ENCODE peak calls at places on chromosomes 11 and 22, in seven cellular contexts. U is body of pancreas, R is A549, G is psoas muscle, D is right lobe of liver, C is tibial nerve, E is neural progenitor cell. J is an unnamed sample.

GRCh38 chr22:41920271-41920976 is 5.5 kb upstream of the SHISA8 start:
- DNase-seq in U (no peak), R (no peak), G (no peak), D (no peak), C (no peak), E (no peak), J (no peak)

GRCh38 chr11:20589796-20590195 is 9.6 kb upstream of the SLC6A5 start:
- DNase-seq in U (no peak), R (no peak), G (no peak), D (no peak), C (no peak), E (peak; percentile 53), J (peak; percentile 36)

GRCh38 chr11:32366671-32367070 is 68.7 kb downstream of the WT1 start:
- DNase-seq in U (no peak), R (no peak), G (no peak), D (no peak), C (no peak), E (no peak), J (no peak)

GRCh38 chr11:112348480-112349029 is 87.9 kb upstream of the PLET1 start:
- DNase-seq in U (no peak), R (no peak), G (no peak), D (no peak), C (no peak), E (no peak), J (no peak)

GRCh38 chr11:56089697-56090096 is 3.4 kb upstream of the OR8I2 start:
- DNase-seq in U (no peak), R (no peak), G (no peak), D (no peak), C (no peak), E (no peak), J (no peak)

GRCh38 chr22:42561856-42562255 is 8.1 kb downstream of the SERHL2 start:
- DNase-seq in U (no peak), R (no peak), G (no peak), D (no peak), C (no peak), E (no peak), J (no peak)

GRCh38 chr11:29119116-29119515 is 897.7 kb downstream of the KCNA4 start:
- DNase-seq in U (no peak), R (no peak), G (no peak), D (no peak), C (no peak), E (no peak), J (no peak)

GRCh38 chr22:21634081-21634480 is 1.5 kb downstream of the CCDC116 start:
- DNase-seq in U (no peak), R (no peak), G (no peak), D (no peak), C (no peak), E (no peak), J (no peak)

GRCh38 chr22:25282346-25282670 is 62.9 kb downstream of the CRYBB2 start:
- DNase-seq in U (no peak), R (no peak), G (no peak), D (no peak), C (no peak), E (no peak), J (peak; percentile 8)

GRCh38 chr11:66016793-66017177 is 5.0 kb downstream of the CST6 start:
- DNase-seq in U (no peak), R (no peak), G (no peak), D (no peak), C (no peak), E (no peak), J (no peak)

GRCh38 chr11:75986966-75987365 is 172.0 kb downstream of the UVRAG start:
- DNase-seq in U (no peak), R (no peak), G (no peak), D (no peak), C (no peak), E (no peak), J (no peak)

GRCh38 chr11:75982309-75982708 is 167.3 kb downstream of the UVRAG start:
- DNase-seq in U (no peak), R (no peak), G (no peak), D (no peak), C (no peak), E (peak; percentile 8), J (no peak)

GRCh38 chr11:75980031-75980430 is 165.0 kb downstream of the UVRAG start:
- DNase-seq in U (no peak), R (no peak), G (no peak), D (no peak), C (no peak), E (no peak), J (no peak)

DNA sequence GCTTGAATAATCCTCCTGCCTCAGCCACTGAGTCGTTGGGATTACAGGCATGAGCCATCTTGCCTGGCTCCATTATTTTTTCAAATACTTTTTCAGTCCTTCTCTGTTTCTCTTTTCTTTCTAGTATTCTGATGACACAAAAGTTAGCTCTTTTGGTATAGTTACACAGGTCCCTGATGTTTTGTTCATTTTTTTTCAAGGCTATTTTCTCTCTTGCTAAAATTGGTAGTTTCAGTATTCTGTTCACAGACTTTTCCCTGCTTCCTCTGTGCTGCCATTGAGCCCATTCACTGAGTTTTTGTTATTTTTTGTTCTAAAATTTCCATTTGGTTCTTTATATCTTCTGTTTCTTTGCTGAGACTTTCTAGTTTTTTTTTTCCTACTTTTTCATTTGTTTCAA is 166.5 kb downstream of the UVRAG start:
- DNase-seq in U (no peak), R (no peak), G (no peak), D (no peak), C (no peak), E (peak; percentile 21), J (no peak)
- H3K4me3 ChIP-seq in U (no peak overlapping the region), R (no peak overlapping the region), G (no peak overlapping the region), D (no peak overlapping the region), C (no peak overlapping the region), E (peak overlapping the region; percentile 72), J (no peak overlapping the region)

DNA sequence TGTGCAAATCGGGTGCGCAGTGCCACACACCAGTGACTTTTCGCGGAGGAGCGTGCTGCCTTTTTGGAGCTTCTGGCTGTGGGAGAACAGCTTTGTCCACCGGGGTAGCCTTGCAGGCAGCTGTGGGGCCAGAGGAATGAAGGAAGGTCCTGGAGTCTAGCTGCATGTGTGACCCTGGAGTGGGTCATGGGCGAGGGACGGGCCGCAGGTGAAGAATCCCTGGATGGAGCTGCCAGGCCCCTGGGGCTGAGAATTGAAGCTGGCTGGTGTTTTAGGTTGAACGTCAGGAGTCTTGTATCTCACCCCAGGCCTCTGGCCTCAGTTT is 8.6 kb downstream of the CCND1 start:
- DNase-seq in U (no peak), R (no peak), G (no peak), D (no peak), C (no peak), E (no peak), J (no peak)
- H3K4me1 ChIP-seq in U (peaks cover 25% of the 10 kb centered on the region), R (peaks cover 93% of the 10 kb centered on the region), G (no peaks in the 10 kb centered on the region), D (peaks cover 8% of the 10 kb centered on the region), C (peaks cover 13% of the 10 kb centered on the region), E (peaks cover 10% of the 10 kb centered on the region), J (peaks cover 49% of the 10 kb centered on the region)

GRCh38 chr11:18722293-18722637 is 3.7 kb downstream of the IGSF22 start:
- DNase-seq in U (no peak), R (no peak), G (no peak), D (no peak), C (no peak), E (no peak), J (no peak)
- TF ChIP-seq CTCF in U (no peak), R (peak; percentile 6), G (no peak), D (peak; percentile 16), C (no peak), E (no peak), J (no peak)

GRCh38 chr11:1870721-1871466 is 18.0 kb downstream of the LSP1 start:
- DNase-seq in U (peak; percentile 64), R (no peak), G (peak; percentile 55), D (peak; percentile 23), C (no peak), E (peak; percentile 45), J (no peak)

GRCh38 chr11:1872267-1872985 is 19.3 kb downstream of the PRR33 start:
- DNase-seq in U (no peak), R (no peak), G (peak; percentile 18), D (peak; percentile 6), C (no peak), E (no peak), J (no peak)

GRCh38 chr11:1870326-1870696 is 17.4 kb downstream of the LSP1 start:
- DNase-seq in U (no peak), R (no peak), G (no peak), D (peak; percentile 18), C (no peak), E (no peak), J (no peak)

GRCh38 chr11:1873048-1873812 is 18.5 kb downstream of the PRR33 start:
- DNase-seq in U (no peak), R (no peak), G (peak; percentile 34), D (peak; percentile 14), C (peak; percentile 54), E (peak; percentile 39), J (no peak)

DNA sequence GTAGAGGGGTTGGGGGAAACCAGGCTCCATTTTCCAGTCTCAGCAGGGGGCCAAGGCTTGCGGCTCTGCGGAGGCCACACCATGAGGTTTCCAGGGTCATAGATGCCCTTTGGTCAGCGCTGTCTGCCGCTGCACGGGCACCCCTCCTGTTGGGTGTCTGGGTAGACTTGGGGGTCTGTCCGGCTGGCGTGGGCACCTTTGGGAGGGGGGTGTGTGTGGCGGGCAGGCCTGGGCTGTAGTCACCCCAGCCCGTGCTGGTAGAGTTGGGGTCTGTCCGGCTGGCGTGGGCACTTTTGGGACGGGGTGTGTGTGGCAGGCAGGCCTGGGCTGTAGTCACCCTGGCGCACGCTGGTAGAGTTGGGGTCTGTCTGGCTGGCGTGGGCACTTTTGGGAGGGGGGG is 18.6 kb downstream of the LSP1 start:
- DNase-seq in U (no peak), R (no peak), G (no peak), D (peak; percentile 16), C (no peak), E (peak; percentile 29), J (no peak)
- H3K4me3 ChIP-seq in U (no peak overlapping the region), R (no peak overlapping the region), G (peak overlapping the region; percentile 56), D (no peak overlapping the region), C (peak overlapping the region; percentile 11), E (no peak overlapping the region), J (no peak overlapping the region)

DNA sequence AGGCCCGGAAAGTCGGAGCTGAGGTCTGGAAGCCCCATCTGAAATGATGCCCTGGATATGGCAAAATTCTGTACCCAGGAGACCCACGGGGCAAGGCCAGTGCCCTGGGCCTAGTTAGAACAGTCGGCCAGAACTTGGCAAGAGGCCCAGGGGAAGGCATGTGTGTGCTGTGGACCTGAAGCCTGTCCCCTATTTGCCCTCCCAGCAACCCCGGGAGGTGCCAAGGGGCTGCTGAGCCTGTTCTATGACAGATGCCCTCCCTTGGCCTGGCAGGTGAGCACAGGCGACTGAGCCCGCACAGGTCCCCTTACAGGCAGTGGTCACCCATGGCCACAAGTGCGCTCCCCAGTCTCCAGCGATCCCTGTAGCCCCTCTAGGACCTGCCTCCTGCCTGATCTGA is 51.7 kb downstream of the NAT10 start:
- DNase-seq in U (no peak), R (no peak), G (no peak), D (peak; percentile 66), C (no peak), E (no peak), J (peak; percentile 37)
- H3K4me1 ChIP-seq in U (no peaks in the 10 kb centered on the region), R (no peaks in the 10 kb centered on the region), G (no peaks in the 10 kb centered on the region), D (peaks cover 7% of the 10 kb centered on the region), C (no peaks in the 10 kb centered on the region), E (no peaks in the 10 kb centered on the region), J (peaks cover 8% of the 10 kb centered on the region)

J was measured in BE2C.